ENCODE peak calls at places on chromosome 19, in nine cellular contexts. G is IMR-90, J is keratinocyte, W is neuronal stem cell, E is PC-3, V is HepG2, P is GM23248, K is fibroblast of lung, X is K562. Z is an unnamed sample. For H3K36me3, the result is how much of the 10 kb centered on the place peaks cover.

GRCh38 chr19:52020506-52020905 is 7.7 kb downstream of the ZNF614 start:
- DNase-seq in J (no peak), W (no peak), E (peak), G (no peak), K (no peak), P (no peak), X (no peak), V (no peak), Z (no peak)

GRCh38 chr19:41993612-41994483 is at the start of gene ATP1A3:
- DNase-seq in J (no peak), K (peak), W (peak), G (peak), V (no peak), X (peak), P (peak), E (peak), Z (peak)

GRCh38 chr19:52269338-52270261 is at the start of gene ZNF766:
- DNase-seq in J (peak), E (peak), V (peak), W (peak), K (peak), P (peak), G (peak), X (peak), Z (peak)

GRCh38 chr19:41174297-41174928 is 18.6 kb upstream of the CYP2S1 start:
- DNase-seq in P (no peak), E (no peak), K (no peak), V (no peak), J (no peak), X (no peak), W (no peak), G (no peak), Z (no peak)

GRCh38 chr19:48501961-48502719 is 9.5 kb downstream of the LMTK3 start:
- DNase-seq in P (peak), X (peak), J (peak), G (no peak), K (no peak), V (peak), E (peak), W (peak), Z (peak)

GRCh38 chr19:51158474-51159129 is 16.5 kb downstream of the SIGLEC7 start:
- DNase-seq in P (peak), V (peak), W (peak), K (no peak), J (peak), X (peak), G (peak), E (peak), Z (peak)

GRCh38 chr19:54114340-54114826 is 1.1 kb downstream of the TFPT start:
- DNase-seq in J (no peak), V (no peak), E (peak), G (peak), X (no peak), W (no peak), P (peak), K (peak), Z (peak)

GRCh38 chr19:10478476-10478875 is 24.7 kb downstream of the KEAP1 start:
- DNase-seq in X (no peak), K (no peak), P (peak), V (no peak), W (no peak), G (peak), E (no peak), J (no peak), Z (no peak)

GRCh38 chr19:54336893-54337857 is 1.8 kb downstream of the LILRA4 start:
- DNase-seq in W (no peak), G (no peak), J (no peak), K (no peak), X (no peak), V (no peak), E (no peak), P (no peak), Z (no peak)

DNA sequence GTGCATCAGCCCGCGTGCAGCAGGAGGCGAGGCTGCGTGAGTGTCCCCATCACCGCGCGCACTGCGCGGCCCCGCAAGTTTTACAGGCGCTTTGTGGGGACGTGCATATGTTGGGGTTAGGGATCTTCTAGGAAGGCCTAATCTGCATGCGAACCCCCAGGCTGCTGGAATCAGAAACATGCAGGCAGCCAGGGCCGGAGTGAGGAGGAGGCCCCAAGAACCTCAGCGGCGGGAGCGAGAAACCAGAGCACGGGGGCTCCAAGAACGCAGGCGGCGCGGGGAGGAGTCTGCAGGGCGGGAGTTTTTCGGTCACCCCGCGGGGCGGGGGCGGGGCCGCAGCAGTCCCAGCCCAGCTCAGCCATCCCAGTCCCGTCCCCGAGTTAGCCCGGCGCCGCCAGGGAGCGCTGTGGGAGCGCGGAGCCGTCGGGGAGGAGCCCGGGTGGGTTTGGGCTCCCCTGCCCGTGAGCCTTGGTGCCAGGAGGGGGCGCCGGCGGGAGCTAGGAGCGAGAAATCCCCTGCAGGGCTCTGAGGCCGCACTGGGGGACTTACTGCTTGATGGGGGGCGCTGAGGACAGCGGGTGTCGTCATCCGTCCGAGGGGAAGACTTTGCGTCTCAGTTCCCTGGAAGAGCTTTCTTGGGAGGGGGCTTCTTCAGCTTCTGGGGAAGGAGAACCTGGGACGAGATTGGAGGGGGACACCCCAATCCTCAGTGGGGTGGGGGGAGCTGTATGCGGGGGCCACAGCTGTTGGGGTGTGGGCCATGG is 933 bp upstream of the NRTN start:
- DNase-seq in J (no peak), V (peak), X (peak), W (peak), P (peak), G (peak), K (peak), E (peak), Z (peak)
- H2AFZ ChIP-seq in J (peak), V (no peak), X (peak), W (peak), P (peak), G (peak), K (peak), E (peak), Z (peak)

DNA sequence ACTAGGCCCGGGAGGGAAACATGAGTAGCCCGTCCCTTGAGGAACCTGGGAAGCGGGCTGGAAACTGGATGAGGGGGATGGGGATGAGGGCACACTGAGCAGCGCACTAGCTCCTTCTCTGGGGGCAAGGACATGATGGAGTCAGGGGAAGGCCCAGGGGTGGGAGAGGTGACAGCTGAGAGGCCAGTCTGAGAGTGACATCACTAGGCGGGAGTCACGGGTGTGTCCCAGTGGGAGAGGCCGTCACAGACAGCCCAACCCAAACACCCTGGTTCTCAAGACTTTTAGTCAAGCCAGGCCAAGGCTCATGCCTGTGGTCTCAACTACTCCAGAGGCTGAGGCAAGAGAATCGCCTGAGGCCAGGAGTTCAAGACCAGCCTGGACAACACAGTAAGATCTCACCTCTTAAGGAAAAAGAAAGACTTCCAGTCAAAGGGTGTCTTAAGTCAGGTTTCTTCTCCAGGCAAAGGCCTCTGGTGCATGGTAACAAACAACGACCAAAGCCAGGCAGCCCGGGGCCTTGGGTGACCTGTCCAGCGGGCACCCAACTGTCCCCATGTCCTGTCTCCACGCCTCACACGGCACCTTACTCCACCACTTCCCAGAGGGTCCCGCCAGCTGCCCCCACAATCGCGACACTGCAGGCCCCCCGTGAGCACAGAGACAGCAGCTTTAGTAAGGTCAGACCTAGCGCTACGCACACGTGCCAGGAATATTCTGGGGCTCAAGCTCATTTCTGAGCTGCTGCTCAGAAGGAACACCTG is 25.5 kb upstream of the TIMM44 start:
- DNase-seq in G (no peak), J (no peak), E (no peak), X (peak), V (no peak), P (peak), W (no peak), K (no peak), Z (no peak)
- H3K36me3 ChIP-seq in G (half or more), J (under half), E (under half), X (half or more), V (under half), P (under half), W (half or more), K (under half), Z (under half)

GRCh38 chr19:1258161-1258492 is 9.7 kb downstream of the MIDN start:
- DNase-seq in V (no peak), E (no peak), P (no peak), W (no peak), X (no peak), K (no peak), G (no peak), J (no peak), Z (no peak)

GRCh38 chr19:1259206-1259872 is 9.8 kb upstream of the CIRBP start:
- DNase-seq in P (peak), E (peak), J (no peak), G (peak), W (no peak), X (no peak), K (peak), V (peak), Z (peak)

GRCh38 chr19:1259873-1260748 is 9.0 kb upstream of the CIRBP start:
- DNase-seq in G (no peak), V (no peak), K (no peak), X (no peak), P (peak), W (no peak), E (no peak), J (no peak), Z (peak)

GRCh38 chr19:1257475-1258160 is 9.2 kb downstream of the MIDN start:
- DNase-seq in W (no peak), P (peak), X (no peak), V (no peak), G (no peak), J (no peak), E (no peak), K (no peak), Z (peak)

DNA sequence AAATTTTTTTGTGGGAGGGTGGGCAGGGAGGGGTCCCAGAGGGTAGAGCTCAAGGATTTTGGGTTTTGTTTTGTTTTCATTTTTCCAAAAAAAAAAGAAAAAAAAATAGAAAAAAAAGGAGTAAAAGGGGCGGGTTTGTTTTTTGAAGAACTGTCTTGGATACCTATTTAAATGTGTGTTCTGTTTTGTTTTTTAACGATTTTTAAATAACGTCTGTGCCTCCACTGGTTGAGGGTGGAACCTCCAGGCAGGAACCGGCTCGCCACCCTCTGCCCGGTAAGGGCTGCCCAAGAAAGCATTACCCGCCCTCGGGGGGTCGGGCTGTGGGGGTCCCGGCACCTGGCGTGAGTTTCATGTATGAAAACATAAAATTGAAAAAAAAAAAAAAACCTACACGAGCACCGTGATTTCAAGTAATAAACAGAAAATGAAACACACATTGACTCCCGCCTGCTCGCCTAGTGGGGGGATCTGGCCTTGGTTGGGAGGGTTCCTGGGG is 10.4 kb downstream of the MIDN start:
- DNase-seq in W (no peak), G (no peak), X (no peak), P (peak), E (no peak), V (no peak), J (no peak), K (no peak), Z (peak)
- H3K9ac ChIP-seq in W (no peak), G (no peak), X (no peak), P (peak), E (no peak), V (peak), J (peak), K (peak), Z (peak)

GRCh38 chr19:5432687-5433086 is 22.5 kb upstream of the ZNRF4 start:
- DNase-seq in G (no peak), P (no peak), V (no peak), K (no peak), X (no peak), E (no peak), W (no peak), J (no peak), Z (no peak)
- H2AFZ ChIP-seq in G (no peak), P (no peak), V (no peak), K (no peak), X (no peak), E (no peak), W (no peak), J (no peak), Z (no peak)

GRCh38 chr19:17532557-17532956 is 21.1 kb downstream of the PGLS start:
- DNase-seq in E (no peak), J (no peak), K (no peak), V (no peak), G (no peak), W (no peak), X (no peak), P (no peak), Z (no peak)
- H3K36me3 ChIP-seq in E (under half), J (under half), K (under half), V (under half), G (under half), W (under half), X (under half), P (under half), Z (under half)